ENCODE peak calls at places on chromosomes 16 and 17, in nine cellular contexts. B, M, A, H, Q, J, V, K and R are unnamed samples.
A peak's percentile ranks its signal among the peaks of the same experiment; 100 is the strongest.

GRCh38 chr17:4558311-4558972 is 1.9 kb downstream of the GGT6 start:
- DNase-seq in B (no peak), M (no peak), A (no peak), H (no peak), Q (no peak), J (no peak), V (no peak), K (no peak), R (no peak)

GRCh38 chr17:79338589-79338988 is 264.0 kb downstream of the ENGASE start:
- DNase-seq in B (no peak), M (peak; percentile 35), A (no peak), H (no peak), Q (peak; percentile 44), J (no peak), V (peak; percentile 58), K (no peak), R (no peak)

GRCh38 chr16:64982581-64982980 is 139.3 kb downstream of the CDH11 start:
- DNase-seq in B (no peak), M (no peak), A (no peak), H (no peak), Q (no peak), J (no peak), V (peak; percentile 80), K (no peak), R (no peak)

GRCh38 chr16:76943936-76944335 is 247.1 kb upstream of the MON1B start:
- DNase-seq in B (no peak), M (no peak), A (no peak), H (no peak), Q (no peak), J (no peak), V (no peak), K (no peak), R (no peak)

GRCh38 chr16:24929409-24929808 is 83.6 kb downstream of the SLC5A11 start:
- DNase-seq in B (no peak), M (no peak), A (no peak), H (no peak), Q (no peak), J (no peak), V (no peak), K (no peak), R (no peak)

GRCh38 chr17:66021757-66022156 is 170.2 kb downstream of the CEP112 start:
- DNase-seq in B (no peak), M (no peak), A (no peak), H (no peak), Q (peak; percentile 4), J (no peak), V (no peak), K (no peak), R (no peak)

GRCh38 chr17:82668631-82669099 is 20.4 kb upstream of the WDR45B start:
- DNase-seq in B (no peak), M (peak; percentile 83), A (peak; percentile 78), H (no peak), Q (peak; percentile 73), J (peak; percentile 62), V (peak; percentile 69), K (peak; percentile 59), R (no peak)

GRCh38 chr17:57568340-57568739 is 176.8 kb downstream of the CCDC182 start:
- DNase-seq in B (no peak), M (no peak), A (no peak), H (no peak), Q (no peak), J (no peak), V (no peak), K (no peak), R (no peak)

DNA sequence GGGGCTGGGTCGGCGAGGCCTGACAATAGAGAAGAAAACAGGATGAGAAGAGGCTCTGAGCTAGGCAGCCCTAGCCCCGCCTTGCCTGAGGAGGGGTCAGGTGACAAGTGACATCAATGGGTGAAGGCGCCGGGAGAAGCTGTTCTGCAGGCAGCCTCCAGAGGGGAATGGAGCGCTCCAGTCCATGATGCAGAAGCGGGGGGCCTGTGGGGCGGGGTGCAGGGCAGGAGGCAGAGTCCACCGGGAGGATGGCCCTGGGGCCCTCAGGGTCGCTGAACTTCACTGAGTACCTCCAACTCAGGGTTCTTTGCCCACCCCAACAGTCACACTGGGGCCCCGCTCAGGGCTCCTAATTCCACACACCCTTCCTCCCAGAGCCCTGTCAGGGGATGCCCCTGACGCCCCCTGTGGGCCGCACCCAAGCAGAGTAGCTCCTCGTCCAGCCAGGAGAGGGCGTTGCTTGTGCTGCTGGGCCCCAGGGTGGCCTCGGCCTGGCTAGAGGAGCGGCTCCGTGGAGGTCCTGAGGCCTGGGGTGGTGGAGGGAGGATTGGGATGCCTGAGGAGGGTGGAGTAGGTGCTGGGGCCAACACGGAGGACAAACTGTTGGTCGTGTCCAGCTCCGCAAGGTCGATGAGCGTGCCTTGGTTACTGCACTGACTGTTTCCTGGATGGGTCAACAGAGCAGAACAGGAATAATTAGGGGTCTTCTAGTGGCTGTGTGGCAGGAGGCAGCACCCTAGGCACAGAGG is 20.8 kb downstream of the GGA3 start:
- DNase-seq in B (peak; percentile 32), M (peak; percentile 77), A (peak; percentile 91), H (no peak), Q (peak; percentile 47), J (no peak), V (peak; percentile 24), K (peak; percentile 82), R (no peak)
- TF ChIP-seq CTCF in B (no peak), M (peak; percentile 82), A (peak; percentile 100), H (no peak), Q (peak; percentile 98), J (peak; percentile 3), V (peak; percentile 58), K (peak; percentile 99), R (no peak)

GRCh38 chr17:44006581-44007345 is 2.3 kb downstream of the NAGS start:
- DNase-seq in B (peak; percentile 96), M (peak; percentile 97), A (peak; percentile 98), H (peak; percentile 97), Q (peak; percentile 100), J (peak; percentile 99), V (peak; percentile 93), K (peak; percentile 100), R (peak; percentile 99)

GRCh38 chr17:44004077-44004760 is at the start of gene NAGS:
- DNase-seq in B (peak; percentile 39), M (no peak), A (no peak), H (no peak), Q (peak; percentile 41), J (no peak), V (no peak), K (peak; percentile 58), R (no peak)

GRCh38 chr17:44005527-44005864 is 1.1 kb downstream of the NAGS start:
- DNase-seq in B (no peak), M (no peak), A (peak; percentile 69), H (no peak), Q (no peak), J (no peak), V (no peak), K (no peak), R (no peak)

GRCh38 chr17:44005865-44006580 is 1.6 kb downstream of the NAGS start:
- DNase-seq in B (no peak), M (peak; percentile 32), A (peak; percentile 83), H (no peak), Q (peak; percentile 82), J (no peak), V (no peak), K (no peak), R (no peak)

DNA sequence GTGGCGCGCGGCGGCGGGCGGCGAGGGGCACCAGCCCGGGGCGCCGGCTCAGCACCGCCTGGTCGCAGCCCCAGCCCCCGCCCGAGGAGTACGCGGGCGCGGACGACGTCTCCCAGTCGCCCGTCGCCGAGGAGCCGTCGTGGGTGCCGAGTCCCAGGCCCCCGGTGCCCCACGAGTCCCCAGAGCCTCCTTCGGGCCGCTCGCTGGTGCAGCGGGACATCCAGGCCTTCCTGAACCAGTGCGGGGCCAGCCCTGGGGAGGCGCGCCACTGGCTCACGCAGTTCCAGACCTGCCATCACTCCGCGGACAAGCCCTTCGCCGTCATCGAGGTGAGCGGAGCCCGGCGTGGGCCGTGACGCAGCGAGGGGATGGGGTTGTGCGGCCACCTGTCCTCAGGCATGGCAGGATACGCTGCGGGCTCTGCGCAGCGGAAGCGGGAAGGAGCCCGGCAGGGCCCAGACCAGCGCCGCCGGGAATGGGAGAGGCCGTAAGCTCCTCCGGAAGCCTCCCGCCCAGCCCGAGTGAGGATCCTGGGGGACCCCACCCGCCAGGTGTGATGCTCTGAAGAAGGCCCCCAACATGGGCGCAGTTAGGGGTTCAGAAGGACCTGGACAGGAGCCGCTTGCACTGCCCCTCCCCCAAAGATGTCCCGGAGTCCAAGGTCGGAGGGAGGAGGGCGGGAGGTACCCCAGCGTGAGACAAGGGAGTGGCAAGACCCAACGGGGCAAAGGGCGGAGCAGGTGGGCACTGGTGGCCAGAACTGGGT is 522 bp downstream of the NAGS start:
- DNase-seq in B (peak; percentile 31), M (no peak), A (peak; percentile 83), H (no peak), Q (peak; percentile 57), J (no peak), V (no peak), K (no peak), R (peak; percentile 87)
- H3K4me3 ChIP-seq in B (no peak overlapping the region), M (no peak overlapping the region), A (peak overlapping the region; percentile 83), H (peak overlapping the region; percentile 10), Q (peak overlapping the region; percentile 83), J (peak overlapping the region; percentile 35), V (peak overlapping the region; percentile 26), K (no peak overlapping the region), R (peak overlapping the region; percentile 15)

GRCh38 chr17:74633261-74633783 is 9.8 kb upstream of the CD300E start:
- DNase-seq in B (no peak), M (no peak), A (no peak), H (no peak), Q (no peak), J (no peak), V (no peak), K (no peak), R (no peak)

GRCh38 chr17:74635418-74635817 is 11.9 kb upstream of the CD300E start:
- DNase-seq in B (no peak), M (no peak), A (no peak), H (no peak), Q (no peak), J (no peak), V (no peak), K (no peak), R (no peak)

GRCh38 chr17:74632597-74632996 is 9.1 kb upstream of the CD300E start:
- DNase-seq in B (no peak), M (no peak), A (no peak), H (no peak), Q (no peak), J (no peak), V (no peak), K (no peak), R (no peak)

GRCh38 chr17:74632196-74632540 is 8.6 kb upstream of the CD300E start:
- DNase-seq in B (no peak), M (no peak), A (no peak), H (no peak), Q (no peak), J (no peak), V (no peak), K (no peak), R (no peak)

DNA sequence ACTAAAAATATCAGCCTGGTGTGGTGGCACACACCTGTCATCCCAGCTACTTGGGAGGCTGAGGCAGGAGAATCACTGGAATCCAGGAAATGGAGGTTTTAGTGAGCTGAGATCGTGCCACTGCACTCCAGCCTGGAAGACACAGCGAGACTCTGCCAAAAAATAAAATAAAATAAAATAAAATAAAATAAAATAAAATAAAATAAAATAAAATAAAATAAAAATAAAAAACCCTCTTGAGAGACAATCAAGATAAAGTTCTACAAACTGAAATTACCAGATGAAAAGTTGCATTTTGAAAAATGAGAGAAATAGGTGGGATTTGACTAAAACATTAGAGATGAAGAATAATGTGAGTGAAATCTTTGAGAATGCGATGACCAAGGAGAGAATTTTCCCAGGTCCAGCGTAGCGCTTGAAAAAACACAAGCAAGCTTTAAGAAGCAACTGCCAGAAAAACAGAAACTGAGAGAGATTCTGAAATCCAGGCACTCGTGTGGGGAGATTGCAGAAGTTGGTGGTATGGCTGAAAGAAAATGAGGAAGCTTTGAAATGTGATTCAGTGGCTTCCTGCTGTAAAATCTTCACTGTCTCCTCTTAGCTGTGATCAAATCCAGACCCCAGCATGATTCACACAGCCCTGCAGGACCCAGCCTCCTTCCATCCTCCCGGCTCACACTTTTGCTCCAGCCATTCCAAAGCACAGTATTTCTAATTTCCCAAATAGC is 8.1 kb upstream of the CD300E start:
- DNase-seq in B (no peak), M (no peak), A (no peak), H (peak; percentile 22), Q (no peak), J (no peak), V (peak; percentile 41), K (no peak), R (peak; percentile 21)
- TF ChIP-seq CTCF in B (no peak), M (no peak), A (no peak), H (no peak), Q (no peak), J (no peak), V (no peak), K (no peak), R (no peak)

GRCh38 chr17:76478730-76479514 is 11.5 kb downstream of the AANAT start:
- DNase-seq in B (no peak), M (no peak), A (no peak), H (no peak), Q (no peak), J (no peak), V (no peak), K (no peak), R (no peak)

GRCh38 chr17:76480676-76481075 is 13.3 kb downstream of the AANAT start:
- DNase-seq in B (no peak), M (no peak), A (no peak), H (no peak), Q (no peak), J (no peak), V (no peak), K (no peak), R (no peak)

GRCh38 chr17:76478097-76478496 is 10.7 kb downstream of the AANAT start:
- DNase-seq in B (no peak), M (no peak), A (no peak), H (no peak), Q (no peak), J (no peak), V (no peak), K (no peak), R (no peak)

GRCh38 chr17:76479515-76480048 is 12.2 kb downstream of the AANAT start:
- DNase-seq in B (no peak), M (no peak), A (no peak), H (no peak), Q (no peak), J (no peak), V (no peak), K (no peak), R (no peak)

GRCh38 chr17:76481091-76481655 is 13.8 kb downstream of the AANAT start:
- DNase-seq in B (no peak), M (no peak), A (no peak), H (no peak), Q (no peak), J (no peak), V (no peak), K (no peak), R (no peak)
- H3K4me3 ChIP-seq in B (no peak overlapping the region), M (no peak overlapping the region), A (no peak overlapping the region), H (no peak overlapping the region), Q (no peak overlapping the region), J (no peak overlapping the region), V (no peak overlapping the region), K (no peak overlapping the region), R (no peak overlapping the region)